ENCODE peak calls at places on chromosomes 11 and 22, in six cellular contexts. F, L, C, H, U and Q are unnamed samples.

GRCh38 chr11:48012051-48012391 is 31.7 kb downstream of the PTPRJ start:
- DNase-seq in H (peak), C (no peak), F (no peak), L (no peak), U (no peak), Q (no peak)

GRCh38 chr22:38454361-38455062 is 487 bp downstream of the KCNJ4 start:
- DNase-seq in H (peak), U (no peak), C (no peak), F (no peak), L (no peak), Q (no peak)

GRCh38 chr22:30332551-30332950 is 5.8 kb upstream of the TBC1D10A start:
- DNase-seq in L (no peak), U (no peak), F (no peak), C (no peak), H (no peak), Q (no peak)

GRCh38 chr11:92964471-92964870 is 5.0 kb upstream of the MTNR1B start:
- DNase-seq in U (peak), H (no peak), F (peak), L (no peak), C (no peak), Q (no peak)

GRCh38 chr22:34105461-34106062 is 185.3 kb upstream of the LARGE1 start:
- DNase-seq in C (no peak), U (peak), L (peak), H (peak), F (peak), Q (no peak)

GRCh38 chr11:69321877-69322350 is 28.0 kb downstream of the MYEOV start:
- DNase-seq in C (peak), F (no peak), H (no peak), L (no peak), U (no peak), Q (peak)

GRCh38 chr22:19880786-19881569 is 26.3 kb upstream of the GNB1L start:
- DNase-seq in U (no peak), F (no peak), H (no peak), C (peak), L (no peak), Q (peak)

GRCh38 chr11:65445101-65445603 is 22.6 kb downstream of the NEAT1 start:
- DNase-seq in H (no peak), F (no peak), U (no peak), L (no peak), C (peak), Q (no peak)

GRCh38 chr11:34425360-34425759 is 13.4 kb upstream of the CAT start:
- DNase-seq in H (no peak), U (no peak), F (no peak), L (no peak), C (no peak), Q (no peak)

GRCh38 chr11:73287400-73288101 is 15.4 kb downstream of the P2RY6 start:
- DNase-seq in F (no peak), H (no peak), U (no peak), C (no peak), L (no peak), Q (no peak)

GRCh38 chr22:18121436-18122253 is 11.0 kb downstream of the TUBA8 start:
- DNase-seq in U (no peak), C (no peak), H (no peak), L (no peak), F (no peak), Q (no peak)

GRCh38 chr11:35619030-35619753 is 932 bp downstream of the FJX1 start:
- DNase-seq in F (peak), H (peak), U (peak), L (peak), C (peak), Q (peak)

GRCh38 chr11:34266090-34266912 is 91.5 kb downstream of the ABTB2 start:
- DNase-seq in L (no peak), H (no peak), U (no peak), C (peak), F (no peak), Q (peak)

GRCh38 chr11:71145368-71145767 is 107.0 kb downstream of the SHANK2 start:
- DNase-seq in C (no peak), H (no peak), L (no peak), U (no peak), F (no peak), Q (no peak)

GRCh38 chr22:32340437-32340836 is 17.2 kb upstream of the RFPL3 start:
- DNase-seq in H (no peak), L (peak), F (no peak), C (no peak), U (no peak), Q (no peak)

GRCh38 chr11:42066113-42066512 is 606.7 kb upstream of the LRRC4C start:
- DNase-seq in C (no peak), L (no peak), F (no peak), H (no peak), U (no peak), Q (no peak)

GRCh38 chr22:49084203-49084602 is 743.5 kb downstream of the BRD1 start:
- DNase-seq in U (no peak), F (no peak), H (peak), C (no peak), L (no peak), Q (no peak)